ENCODE peak calls at places on chromosome 14, in six cellular contexts. M is H9; X is skeletal muscle cell; Q is occipital lobe; C is substantia nigra; O is stimulated activated CD4-positive, alpha-beta T cell treated with anti-CD3 and anti-CD28 coated beads, Interleukin-4, amount 100 ng/mL, for 48 hours. I is an unnamed sample.

GRCh38 chr14:64825006-64825405 is 54.7 kb downstream of the SPTB start:
- DNase-seq in M (no peak), X (no peak), Q (no peak), C (no peak), O (no peak), I (no peak)

GRCh38 chr14:72965249-72965648 is 39.0 kb downstream of the DCAF4 start:
- DNase-seq in M (no peak), X (no peak), Q (no peak), C (no peak), O (no peak), I (no peak)

GRCh38 chr14:30005114-30005698 is 77.6 kb upstream of the PRKD1 start:
- DNase-seq in M (no peak), X (peak; percentile 25), Q (no peak), C (no peak), O (no peak), I (no peak)

GRCh38 chr14:72284176-72284575 is 351.9 kb downstream of the RGS6 start:
- DNase-seq in M (no peak), X (no peak), Q (no peak), C (no peak), O (no peak), I (no peak)

GRCh38 chr14:73289729-73290128 is 52.4 kb downstream of the PAPLN start:
- DNase-seq in M (no peak), X (no peak), Q (no peak), C (no peak), O (no peak), I (no peak)

GRCh38 chr14:25108959-25109358 is 59.0 kb upstream of the STXBP6 start:
- DNase-seq in M (no peak), X (no peak), Q (no peak), C (no peak), O (no peak), I (no peak)

GRCh38 chr14:59969319-59969718 is 49.4 kb downstream of the LRRC9 start:
- DNase-seq in M (no peak), X (no peak), Q (no peak), C (no peak), O (no peak), I (no peak)

GRCh38 chr14:34539407-34540180 is at the start of gene EAPP:
- DNase-seq in M (peak; percentile 98), X (peak; percentile 91), Q (no peak), C (no peak), O (peak; percentile 93), I (no peak)

GRCh38 chr14:69662636-69663321 is 51.4 kb downstream of the SUSD6 start:
- DNase-seq in M (no peak), X (no peak), Q (no peak), C (no peak), O (no peak), I (no peak)